ENCODE peak calls at places on chromosomes 11 and 22, in six cellular contexts. One of them, this sample, is unnamed.

GRCh38 chr11:35014352-35014751 is 97.9 kb downstream of the PDHX start:
- DNase-seq in activated T-cell treated with anti-CD3 and anti-CD28 coated beads for 48 hours: no peak
- DNase-seq in activated CD4-positive, alpha-beta T cell treated with anti-CD3 and anti-CD28 coated beads for 36 hours: no peak
- DNase-seq in brain microvascular endothelial cell: peak
- DNase-seq in T-helper 9 cell: no peak
- DNase-seq in DMS 273 treated with DMSO at 0.1 percent for 48 hours: no peak
- DNase-seq in this sample: no peak

GRCh38 chr11:107018902-107019493 is 722 bp upstream of the GUCY1A2 start:
- DNase-seq in activated T-cell treated with anti-CD3 and anti-CD28 coated beads for 48 hours: no peak
- DNase-seq in activated CD4-positive, alpha-beta T cell treated with anti-CD3 and anti-CD28 coated beads for 36 hours: peak
- DNase-seq in brain microvascular endothelial cell: peak
- DNase-seq in T-helper 9 cell: no peak
- DNase-seq in DMS 273 treated with DMSO at 0.1 percent for 48 hours: no peak
- DNase-seq in this sample: no peak

GRCh38 chr11:12264361-12264760 is 113.0 kb upstream of the PARVA start:
- DNase-seq in activated T-cell treated with anti-CD3 and anti-CD28 coated beads for 48 hours: no peak
- DNase-seq in activated CD4-positive, alpha-beta T cell treated with anti-CD3 and anti-CD28 coated beads for 36 hours: no peak
- DNase-seq in brain microvascular endothelial cell: no peak
- DNase-seq in T-helper 9 cell: no peak
- DNase-seq in DMS 273 treated with DMSO at 0.1 percent for 48 hours: no peak
- DNase-seq in this sample: no peak

GRCh38 chr11:66188580-66188979 is 79.9 kb upstream of the RAB1B start:
- DNase-seq in activated T-cell treated with anti-CD3 and anti-CD28 coated beads for 48 hours: no peak
- DNase-seq in activated CD4-positive, alpha-beta T cell treated with anti-CD3 and anti-CD28 coated beads for 36 hours: no peak
- DNase-seq in brain microvascular endothelial cell: peak
- DNase-seq in T-helper 9 cell: no peak
- DNase-seq in DMS 273 treated with DMSO at 0.1 percent for 48 hours: no peak
- DNase-seq in this sample: no peak

GRCh38 chr22:21009638-21010425 is 5.1 kb upstream of the P2RX6 start:
- DNase-seq in activated T-cell treated with anti-CD3 and anti-CD28 coated beads for 48 hours: no peak
- DNase-seq in activated CD4-positive, alpha-beta T cell treated with anti-CD3 and anti-CD28 coated beads for 36 hours: peak
- DNase-seq in brain microvascular endothelial cell: peak
- DNase-seq in T-helper 9 cell: no peak
- DNase-seq in DMS 273 treated with DMSO at 0.1 percent for 48 hours: no peak
- DNase-seq in this sample: peak

GRCh38 chr11:120210651-120211521 is at the start of gene OAF:
- DNase-seq in activated T-cell treated with anti-CD3 and anti-CD28 coated beads for 48 hours: peak
- DNase-seq in activated CD4-positive, alpha-beta T cell treated with anti-CD3 and anti-CD28 coated beads for 36 hours: peak
- DNase-seq in brain microvascular endothelial cell: peak
- DNase-seq in T-helper 9 cell: peak
- DNase-seq in DMS 273 treated with DMSO at 0.1 percent for 48 hours: peak
- DNase-seq in this sample: peak

GRCh38 chr22:44891293-44891747 is 118.5 kb downstream of the PHF21B start:
- DNase-seq in activated T-cell treated with anti-CD3 and anti-CD28 coated beads for 48 hours: no peak
- DNase-seq in activated CD4-positive, alpha-beta T cell treated with anti-CD3 and anti-CD28 coated beads for 36 hours: no peak
- DNase-seq in brain microvascular endothelial cell: no peak
- DNase-seq in T-helper 9 cell: no peak
- DNase-seq in DMS 273 treated with DMSO at 0.1 percent for 48 hours: no peak
- DNase-seq in this sample: no peak

GRCh38 chr22:31861226-31861840 is 83.0 kb upstream of the YWHAH start:
- DNase-seq in activated T-cell treated with anti-CD3 and anti-CD28 coated beads for 48 hours: peak
- DNase-seq in activated CD4-positive, alpha-beta T cell treated with anti-CD3 and anti-CD28 coated beads for 36 hours: peak
- DNase-seq in brain microvascular endothelial cell: peak
- DNase-seq in T-helper 9 cell: no peak
- DNase-seq in DMS 273 treated with DMSO at 0.1 percent for 48 hours: no peak
- DNase-seq in this sample: no peak

GRCh38 chr11:72234920-72235319 is 9.1 kb downstream of the PHOX2A start:
- DNase-seq in activated T-cell treated with anti-CD3 and anti-CD28 coated beads for 48 hours: no peak
- DNase-seq in activated CD4-positive, alpha-beta T cell treated with anti-CD3 and anti-CD28 coated beads for 36 hours: no peak
- DNase-seq in brain microvascular endothelial cell: no peak
- DNase-seq in T-helper 9 cell: no peak
- DNase-seq in DMS 273 treated with DMSO at 0.1 percent for 48 hours: no peak
- DNase-seq in this sample: peak

GRCh38 chr11:113994077-113994954 is 19.4 kb downstream of the HTR3A start:
- DNase-seq in activated T-cell treated with anti-CD3 and anti-CD28 coated beads for 48 hours: peak
- DNase-seq in activated CD4-positive, alpha-beta T cell treated with anti-CD3 and anti-CD28 coated beads for 36 hours: peak
- DNase-seq in brain microvascular endothelial cell: no peak
- DNase-seq in T-helper 9 cell: peak
- DNase-seq in DMS 273 treated with DMSO at 0.1 percent for 48 hours: no peak
- DNase-seq in this sample: peak

GRCh38 chr11:95074806-95075563 is 8.3 kb downstream of the SRSF8 start:
- DNase-seq in activated T-cell treated with anti-CD3 and anti-CD28 coated beads for 48 hours: no peak
- DNase-seq in activated CD4-positive, alpha-beta T cell treated with anti-CD3 and anti-CD28 coated beads for 36 hours: no peak
- DNase-seq in brain microvascular endothelial cell: no peak
- DNase-seq in T-helper 9 cell: no peak
- DNase-seq in DMS 273 treated with DMSO at 0.1 percent for 48 hours: no peak
- DNase-seq in this sample: no peak

GRCh38 chr11:124676386-124676785 is 2.7 kb downstream of the SPA17 start:
- DNase-seq in activated T-cell treated with anti-CD3 and anti-CD28 coated beads for 48 hours: no peak
- DNase-seq in activated CD4-positive, alpha-beta T cell treated with anti-CD3 and anti-CD28 coated beads for 36 hours: no peak
- DNase-seq in brain microvascular endothelial cell: peak
- DNase-seq in T-helper 9 cell: no peak
- DNase-seq in DMS 273 treated with DMSO at 0.1 percent for 48 hours: no peak
- DNase-seq in this sample: no peak

GRCh38 chr11:11552688-11553087 is 69.1 kb downstream of the GALNT18 start:
- DNase-seq in activated T-cell treated with anti-CD3 and anti-CD28 coated beads for 48 hours: no peak
- DNase-seq in activated CD4-positive, alpha-beta T cell treated with anti-CD3 and anti-CD28 coated beads for 36 hours: no peak
- DNase-seq in brain microvascular endothelial cell: no peak
- DNase-seq in T-helper 9 cell: no peak
- DNase-seq in DMS 273 treated with DMSO at 0.1 percent for 48 hours: no peak
- DNase-seq in this sample: no peak

GRCh38 chr11:12016246-12016645 is 7.8 kb upstream of the DKK3 start:
- DNase-seq in activated T-cell treated with anti-CD3 and anti-CD28 coated beads for 48 hours: no peak
- DNase-seq in activated CD4-positive, alpha-beta T cell treated with anti-CD3 and anti-CD28 coated beads for 36 hours: no peak
- DNase-seq in brain microvascular endothelial cell: no peak
- DNase-seq in T-helper 9 cell: no peak
- DNase-seq in DMS 273 treated with DMSO at 0.1 percent for 48 hours: no peak
- DNase-seq in this sample: no peak

GRCh38 chr11:131889760-131890620 is 519.6 kb downstream of the NTM start:
- DNase-seq in activated T-cell treated with anti-CD3 and anti-CD28 coated beads for 48 hours: no peak
- DNase-seq in activated CD4-positive, alpha-beta T cell treated with anti-CD3 and anti-CD28 coated beads for 36 hours: no peak
- DNase-seq in brain microvascular endothelial cell: no peak
- DNase-seq in T-helper 9 cell: no peak
- DNase-seq in DMS 273 treated with DMSO at 0.1 percent for 48 hours: no peak
- DNase-seq in this sample: no peak

GRCh38 chr11:61773356-61773755 is 19.0 kb downstream of the TMEM258 start:
- DNase-seq in activated T-cell treated with anti-CD3 and anti-CD28 coated beads for 48 hours: no peak
- DNase-seq in activated CD4-positive, alpha-beta T cell treated with anti-CD3 and anti-CD28 coated beads for 36 hours: no peak
- DNase-seq in brain microvascular endothelial cell: no peak
- DNase-seq in T-helper 9 cell: no peak
- DNase-seq in DMS 273 treated with DMSO at 0.1 percent for 48 hours: no peak
- DNase-seq in this sample: no peak

GRCh38 chr11:34105957-34106504 is 602 bp downstream of the NAT10 start:
- DNase-seq in activated T-cell treated with anti-CD3 and anti-CD28 coated beads for 48 hours: no peak
- DNase-seq in activated CD4-positive, alpha-beta T cell treated with anti-CD3 and anti-CD28 coated beads for 36 hours: no peak
- DNase-seq in brain microvascular endothelial cell: peak
- DNase-seq in T-helper 9 cell: no peak
- DNase-seq in DMS 273 treated with DMSO at 0.1 percent for 48 hours: no peak
- DNase-seq in this sample: no peak

GRCh38 chr11:38498721-38499120 is 1900.7 kb upstream of the RAG2 start:
- DNase-seq in activated T-cell treated with anti-CD3 and anti-CD28 coated beads for 48 hours: no peak
- DNase-seq in activated CD4-positive, alpha-beta T cell treated with anti-CD3 and anti-CD28 coated beads for 36 hours: no peak
- DNase-seq in brain microvascular endothelial cell: no peak
- DNase-seq in T-helper 9 cell: no peak
- DNase-seq in DMS 273 treated with DMSO at 0.1 percent for 48 hours: no peak
- DNase-seq in this sample: no peak

GRCh38 chr22:46007003-46007847 is 30.3 kb upstream of the WNT7B start:
- DNase-seq in activated T-cell treated with anti-CD3 and anti-CD28 coated beads for 48 hours: no peak
- DNase-seq in activated CD4-positive, alpha-beta T cell treated with anti-CD3 and anti-CD28 coated beads for 36 hours: peak
- DNase-seq in brain microvascular endothelial cell: peak
- DNase-seq in T-helper 9 cell: no peak
- DNase-seq in DMS 273 treated with DMSO at 0.1 percent for 48 hours: no peak
- DNase-seq in this sample: no peak

GRCh38 chr11:78688460-78688859 is 113.8 kb upstream of the NARS2 start:
- DNase-seq in activated T-cell treated with anti-CD3 and anti-CD28 coated beads for 48 hours: no peak
- DNase-seq in activated CD4-positive, alpha-beta T cell treated with anti-CD3 and anti-CD28 coated beads for 36 hours: no peak
- DNase-seq in brain microvascular endothelial cell: no peak
- DNase-seq in T-helper 9 cell: no peak
- DNase-seq in DMS 273 treated with DMSO at 0.1 percent for 48 hours: no peak
- DNase-seq in this sample: no peak